ENCODE peak calls at places on chromosomes 6 and 20, in ten cellular contexts. N is IMR-90, X is fibroblast of mammary gland, P is progenitor cell of endocrine pancreas, E is mucosa of descending colon, W is heart right ventricle, M is right lobe of liver, J is mammary epithelial cell, Z is breast epithelium, G is AG10803. A is an unnamed sample.

GRCh38 chr6:24968711-24969110 is 33.0 kb upstream of the RIPOR2 start:
- DNase-seq in N (no peak), X (no peak), P (no peak), E (no peak), W (no peak), M (no peak), J (no peak), Z (no peak), G (no peak), A (no peak)

GRCh38 chr20:32281711-32282110 is 4.3 kb downstream of the KIF3B start:
- DNase-seq in N (no peak), X (no peak), P (no peak), E (no peak), W (no peak), M (no peak), J (no peak), Z (no peak), G (no peak), A (no peak)

GRCh38 chr6:167565884-167566491 is 241.1 kb downstream of the TTLL2 start:
- DNase-seq in N (no peak), X (no peak), P (no peak), E (peak), W (peak), M (no peak), J (no peak), Z (peak), G (no peak), A (no peak)

GRCh38 chr20:59158673-59159072 is 4.9 kb upstream of the ZNF831 start:
- DNase-seq in N (no peak), X (no peak), P (no peak), E (no peak), W (no peak), M (no peak), J (no peak), Z (no peak), G (no peak), A (no peak)

GRCh38 chr6:82987416-82987815 is 78.2 kb downstream of the UBE3D start:
- DNase-seq in N (no peak), X (peak), P (no peak), E (no peak), W (no peak), M (no peak), J (no peak), Z (no peak), G (peak), A (no peak)

GRCh38 chr6:162750776-162751175 is 23.0 kb downstream of the PACRG start:
- DNase-seq in N (peak), X (peak), P (no peak), E (no peak), W (no peak), M (no peak), J (peak), Z (no peak), G (no peak), A (no peak)

GRCh38 chr6:114087496-114087895 is 116.5 kb upstream of the HDAC2 start:
- DNase-seq in N (peak), X (peak), P (no peak), E (no peak), W (no peak), M (no peak), J (no peak), Z (no peak), G (no peak), A (no peak)

GRCh38 chr6:122008105-122009100 is 391.0 kb upstream of the HSF2 start:
- DNase-seq in N (peak), X (no peak), P (no peak), E (no peak), W (peak), M (no peak), J (no peak), Z (no peak), G (peak), A (no peak)

GRCh38 chr6:144284474-144284752 is 722 bp upstream of the UTRN start:
- DNase-seq in N (no peak), X (no peak), P (no peak), E (no peak), W (no peak), M (no peak), J (no peak), Z (no peak), G (no peak), A (no peak)

GRCh38 chr6:125835221-125835744 is 44.5 kb downstream of the NCOA7 start:
- DNase-seq in N (peak), X (peak), P (no peak), E (no peak), W (no peak), M (no peak), J (no peak), Z (no peak), G (peak), A (no peak)

GRCh38 chr20:4225778-4226177 is 210.4 kb upstream of the RNF24 start:
- DNase-seq in N (peak), X (peak), P (no peak), E (no peak), W (no peak), M (no peak), J (peak), Z (no peak), G (peak), A (no peak)

GRCh38 chr20:61829526-61829925 is 236.2 kb downstream of the TAF4 start:
- DNase-seq in N (no peak), X (no peak), P (no peak), E (no peak), W (no peak), M (no peak), J (no peak), Z (no peak), G (no peak), A (no peak)

GRCh38 chr6:122789862-122790739 is 1.0 kb downstream of the SMPDL3A start:
- DNase-seq in N (peak), X (peak), P (no peak), E (peak), W (peak), M (no peak), J (peak), Z (peak), G (peak), A (no peak)

GRCh38 chr20:59004763-59005522 is 2.1 kb downstream of the CTSZ start:
- DNase-seq in N (no peak), X (no peak), P (no peak), E (peak), W (peak), M (peak), J (no peak), Z (no peak), G (no peak), A (no peak)

GRCh38 chr6:82144007-82144851 is 103.3 kb downstream of the IBTK start:
- DNase-seq in N (peak), X (peak), P (no peak), E (peak), W (no peak), M (no peak), J (peak), Z (no peak), G (peak), A (no peak)

GRCh38 chr6:90216081-90216977 is 80.3 kb downstream of the BACH2 start:
- DNase-seq in N (peak), X (peak), P (no peak), E (peak), W (no peak), M (no peak), J (no peak), Z (no peak), G (peak), A (no peak)
- TF ChIP-seq CTCF in N (no peak), X (no peak), P (no peak), E (no peak), W (no peak), M (no peak), J (no peak), Z (no peak), G (no peak), A (no peak)

GRCh38 chr20:37276494-37277252 is 12.8 kb upstream of the MANBAL start:
- DNase-seq in N (peak), X (peak), P (no peak), E (peak), W (peak), M (peak), J (peak), Z (peak), G (peak), A (no peak)
- TF ChIP-seq CTCF in N (peak), X (peak), P (peak), E (no peak), W (peak), M (peak), J (peak), Z (no peak), G (peak), A (peak)

GRCh38 chr6:107800564-107801164 is 23.4 kb downstream of the SCML4 start:
- DNase-seq in N (no peak), X (no peak), P (no peak), E (no peak), W (no peak), M (no peak), J (peak), Z (no peak), G (no peak), A (no peak)
- TF ChIP-seq CTCF in N (peak), X (peak), P (peak), E (no peak), W (peak), M (peak), J (peak), Z (no peak), G (peak), A (peak)

DNA sequence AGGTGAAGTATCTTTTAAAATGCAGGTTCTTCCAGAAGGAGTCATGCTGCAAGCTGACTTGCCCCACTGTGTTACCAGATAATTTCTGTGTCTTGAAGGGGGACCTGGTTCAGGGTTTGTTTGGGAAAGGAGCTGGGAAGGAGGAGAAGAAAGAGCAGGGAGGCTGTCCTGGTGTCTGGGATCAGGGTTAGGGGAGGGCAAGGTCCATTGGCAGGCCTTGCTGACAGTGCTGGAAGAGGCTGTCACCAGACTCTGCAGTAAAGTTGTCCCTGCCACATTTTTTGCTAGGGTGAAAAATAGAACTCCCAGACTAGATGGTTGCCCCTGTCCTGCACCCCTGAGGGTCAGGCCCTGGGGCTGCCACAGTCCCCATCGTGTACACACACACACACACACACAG is 14.9 kb downstream of the GLP1R start:
- DNase-seq in N (no peak), X (no peak), P (no peak), E (no peak), W (no peak), M (no peak), J (no peak), Z (no peak), G (no peak), A (no peak)
- TF ChIP-seq CTCF in N (no peak), X (no peak), P (no peak), E (no peak), W (no peak), M (no peak), J (no peak), Z (no peak), G (no peak), A (no peak)

GRCh38 chr6:98324406-98324930 is 509.9 kb upstream of the POU3F2 start:
- DNase-seq in N (no peak), X (no peak), P (no peak), E (no peak), W (no peak), M (no peak), J (no peak), Z (no peak), G (no peak), A (no peak)
- TF ChIP-seq CTCF in N (no peak), X (no peak), P (no peak), E (no peak), W (no peak), M (no peak), J (no peak), Z (no peak), G (no peak), A (no peak)